ENCODE peak calls at places on chromosomes 3 and 15, in four cellular contexts. Z is K562, O is GM12891, D is HL-60. C is an unnamed sample.

GRCh38 chr3:172138792-172139507 is 99.6 kb downstream of the FNDC3B start:
- DNase-seq in D (no peak), O (no peak), Z (peak; percentile 47), C (peak; percentile 89)

GRCh38 chr3:162729686-162730085 is 1233.1 kb downstream of the OTOL1 start:
- DNase-seq in O (no peak), Z (no peak), D (no peak), C (no peak)

GRCh38 chr3:66237551-66237950 is 16.8 kb downstream of the SLC25A26 start:
- DNase-seq in D (no peak), Z (no peak), O (no peak), C (no peak)

GRCh38 chr15:42091753-42092665 is 2.4 kb downstream of the PLA2G4D start:
- DNase-seq in O (no peak), Z (no peak), D (no peak), C (no peak)

GRCh38 chr3:138461246-138461645 is 26.8 kb downstream of the ESYT3 start:
- DNase-seq in O (no peak), D (no peak), Z (no peak), C (no peak)

GRCh38 chr3:27677554-27677953 is 44.6 kb downstream of the EOMES start:
- DNase-seq in O (no peak), Z (no peak), D (no peak), C (no peak)

GRCh38 chr3:164903820-164904451 is 174.4 kb downstream of the SI start:
- DNase-seq in D (no peak), Z (no peak), O (no peak), C (no peak)

GRCh38 chr3:108404409-108404808 is 106.0 kb downstream of the MYH15 start:
- DNase-seq in D (no peak), Z (no peak), O (no peak), C (no peak)

GRCh38 chr3:134682196-134682880 is 31.5 kb upstream of the KY start:
- DNase-seq in Z (no peak), D (no peak), O (no peak), C (no peak)

GRCh38 chr3:71262368-71263265 is 320.9 kb downstream of the FOXP1 start:
- DNase-seq in Z (no peak), O (no peak), D (no peak), C (no peak)

GRCh38 chr3:38555149-38555840 is 59.2 kb downstream of the EXOG start:
- DNase-seq in O (no peak), D (no peak), Z (no peak), C (no peak)

GRCh38 chr15:88859550-88859949 is 35.8 kb downstream of the HAPLN3 start:
- DNase-seq in D (no peak), O (no peak), Z (no peak), C (no peak)

GRCh38 chr15:101124731-101125558 is 126.9 kb downstream of the CHSY1 start:
- DNase-seq in Z (no peak), D (no peak), O (no peak), C (peak; percentile 27)

GRCh38 chr15:86079491-86080266 is at the start of gene AGBL1:
- DNase-seq in Z (no peak), D (no peak), O (no peak), C (no peak)

GRCh38 chr3:16543242-16543864 is 29.9 kb upstream of the RFTN1 start:
- DNase-seq in O (no peak), Z (no peak), D (no peak), C (no peak)

GRCh38 chr3:38005076-38006020 is 14.8 kb downstream of the VILL start:
- DNase-seq in D (no peak), Z (no peak), O (no peak), C (no peak)

GRCh38 chr15:22873204-22873701 is 34.8 kb downstream of the NIPA2 start:
- DNase-seq in Z (no peak), O (no peak), D (no peak), C (no peak)

GRCh38 chr3:32797776-32798175 is 20.0 kb upstream of the TRIM71 start:
- DNase-seq in D (no peak), O (no peak), Z (no peak), C (no peak)

GRCh38 chr15:30001592-30001991 is 81.2 kb upstream of the GOLGA8J start:
- DNase-seq in D (no peak), Z (no peak), O (no peak), C (no peak)

GRCh38 chr3:171838218-171838720 is 4.9 kb upstream of the TMEM212 start:
- DNase-seq in O (no peak), Z (no peak), D (no peak), C (no peak)

GRCh38 chr3:195094211-195094921 is 176.6 kb downstream of the XXYLT1 start:
- DNase-seq in Z (no peak), D (no peak), O (peak; percentile 48), C (peak; percentile 51)

GRCh38 chr15:59841036-59841435 is 151.9 kb upstream of the BNIP2 start:
- DNase-seq in O (no peak), Z (no peak), D (no peak), C (no peak)

GRCh38 chr3:125591116-125591755 is 4.1 kb downstream of the OSBPL11 start:
- DNase-seq in D (no peak), Z (no peak), O (no peak), C (no peak)

GRCh38 chr15:73081321-73081958 is 29.2 kb downstream of the NEO1 start:
- DNase-seq in Z (peak; percentile 10), O (no peak), D (peak; percentile 5), C (no peak)

GRCh38 chr3:185995352-185995751 is 57.5 kb upstream of the TRA2B start:
- DNase-seq in D (no peak), O (no peak), Z (no peak), C (no peak)

GRCh38 chr3:56654460-56654859 is 28.6 kb downstream of the TASOR start:
- DNase-seq in O (no peak), D (no peak), Z (no peak), C (no peak)

GRCh38 chr15:58165661-58166060 is 27.5 kb downstream of the AQP9 start:
- DNase-seq in D (no peak), Z (no peak), O (no peak), C (no peak)

GRCh38 chr3:15341030-15341726 is 8.8 kb upstream of the SH3BP5 start:
- DNase-seq in Z (no peak), O (no peak), D (no peak), C (no peak)

GRCh38 chr3:15337963-15338362 is 5.6 kb upstream of the SH3BP5 start:
- DNase-seq in O (no peak), D (no peak), Z (no peak), C (no peak)

GRCh38 chr3:15339001-15339400 is 6.6 kb upstream of the SH3BP5 start:
- DNase-seq in O (no peak), Z (no peak), D (no peak), C (no peak)

GRCh38 chr3:15342252-15342651 is 9.9 kb upstream of the SH3BP5 start:
- DNase-seq in Z (no peak), O (no peak), D (no peak), C (no peak)

GRCh38 chr3:15339786-15340215 is 7.4 kb upstream of the SH3BP5 start:
- DNase-seq in O (no peak), D (peak; percentile 57), Z (peak; percentile 70), C (no peak)
- TF ChIP-seq SPI1 in O (no peak), D (no peak), Z (peak; percentile 72), C (no peak)

DNA sequence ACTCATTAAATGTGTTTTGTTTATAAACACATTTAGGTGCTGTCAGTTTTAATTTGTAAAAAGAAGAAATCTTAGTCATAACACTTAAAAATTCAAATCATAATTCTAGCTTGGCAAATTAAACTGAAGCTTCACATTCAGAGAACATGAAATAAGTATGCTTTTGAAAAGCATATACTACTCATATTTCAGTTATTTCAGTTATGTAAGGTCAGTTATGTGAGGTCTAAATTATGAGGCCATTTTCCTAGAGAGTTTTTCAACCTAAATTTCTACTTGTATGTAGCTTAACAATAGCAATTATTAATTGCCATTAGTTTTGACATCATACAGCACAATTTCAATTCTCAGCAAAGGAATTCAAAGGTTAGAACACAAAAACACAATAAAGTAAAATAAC is 465.0 kb downstream of the PLOD2 start:
- DNase-seq in D (no peak), Z (no peak), O (no peak), C (no peak)
- TF ChIP-seq SPI1 in D (no peak), Z (no peak), O (no peak), C (no peak)

GRCh38 chr3:149534082-149534481 is 59.6 kb downstream of the TM4SF4 start:
- DNase-seq in D (no peak), Z (no peak), O (no peak), C (no peak)

GRCh38 chr3:149536429-149536828 is 61.9 kb downstream of the TM4SF4 start:
- DNase-seq in O (no peak), Z (no peak), D (no peak), C (no peak)

GRCh38 chr3:149535395-149535685 is 60.8 kb downstream of the TM4SF4 start:
- DNase-seq in O (no peak), D (no peak), Z (no peak), C (no peak)

GRCh38 chr3:149532463-149533180 is 58.1 kb downstream of the TM4SF4 start:
- DNase-seq in D (no peak), O (no peak), Z (no peak), C (no peak)

GRCh38 chr3:149534671-149535394 is 60.3 kb downstream of the TM4SF4 start:
- DNase-seq in D (no peak), O (no peak), Z (no peak), C (no peak)
- TF ChIP-seq SPI1 in D (no peak), O (no peak), Z (no peak), C (no peak)

DNA sequence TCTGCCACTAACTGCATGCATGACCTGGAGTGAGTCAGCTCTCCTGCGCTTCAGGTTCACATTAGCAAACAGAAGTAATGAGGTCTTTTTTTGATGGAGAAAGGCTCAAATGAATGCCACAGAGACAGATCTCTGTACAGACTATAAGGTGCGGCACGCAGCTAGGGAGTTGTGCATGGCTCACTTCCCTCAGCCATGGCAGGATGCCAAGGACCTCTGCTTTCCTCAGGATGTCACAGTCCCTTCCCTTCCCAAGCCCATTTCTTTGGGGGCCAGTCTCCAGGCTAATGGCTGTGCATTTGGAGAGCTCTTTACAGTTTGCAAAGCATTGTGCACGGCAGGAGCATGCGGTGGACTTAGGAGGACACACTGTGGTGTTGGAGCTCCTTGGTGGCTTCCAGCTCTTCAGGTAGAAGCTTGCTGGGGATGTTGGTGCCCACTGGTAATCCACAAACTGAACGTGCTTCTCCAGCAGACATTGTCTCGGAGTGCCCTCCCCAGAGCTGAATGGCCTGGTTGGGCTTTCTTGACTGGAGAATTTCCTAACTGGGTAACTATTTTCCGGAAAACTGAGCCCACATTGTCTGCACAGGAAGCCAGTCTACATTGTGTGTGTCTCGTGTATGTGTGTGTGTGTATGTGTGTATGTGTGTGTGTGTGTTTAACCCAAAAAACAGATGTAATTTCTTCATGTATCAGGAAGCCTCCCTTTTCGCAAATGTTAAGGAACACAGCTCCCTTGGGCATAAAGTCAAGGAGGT is 172.5 kb upstream of the TLE3 start:
- DNase-seq in D (no peak), O (no peak), Z (no peak), C (no peak)
- TF ChIP-seq SPI1 in D (no peak), O (no peak), Z (no peak), C (no peak)

DNA sequence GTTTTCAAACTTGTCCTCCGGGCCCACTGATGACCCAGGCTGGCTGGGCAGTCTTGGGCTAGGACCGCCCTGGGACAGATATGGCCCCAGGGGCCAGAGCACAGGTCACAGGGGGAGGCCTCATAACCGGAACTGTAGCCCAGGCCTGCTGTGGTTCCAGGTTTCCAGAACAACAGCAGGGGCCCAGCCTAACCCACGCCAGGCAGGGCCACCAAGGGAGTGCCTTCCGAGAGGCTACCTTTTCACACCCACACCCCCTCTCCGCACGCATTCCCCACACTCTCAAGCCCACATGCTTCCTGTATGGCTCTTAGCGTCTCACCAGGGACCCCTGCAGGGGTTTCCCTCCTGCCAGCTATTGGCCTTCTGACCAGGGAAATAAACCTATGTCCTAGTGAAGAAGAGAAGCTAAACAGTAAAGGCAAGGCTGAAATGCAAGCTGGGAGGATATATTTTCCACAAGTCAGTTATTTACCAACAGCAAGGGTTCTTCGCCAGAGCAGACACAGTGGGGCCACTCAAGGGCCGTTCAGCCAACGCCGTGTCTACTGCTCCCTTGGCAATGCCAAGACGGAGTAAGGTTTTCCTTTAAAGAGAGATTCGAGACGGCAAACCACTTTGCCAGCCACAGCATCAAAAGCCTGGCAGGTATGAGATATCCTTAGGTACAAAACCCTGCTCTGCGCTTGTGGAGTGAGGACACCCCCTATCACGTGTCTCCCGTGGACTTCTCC is 135.1 kb downstream of the ATP10A start:
- DNase-seq in O (no peak), Z (no peak), D (no peak), C (no peak)
- TF ChIP-seq SPI1 in O (no peak), Z (no peak), D (no peak), C (no peak)

C was measured in GM12878.